ENCODE peak calls at places on chromosomes 5 and 9, in seven cellular contexts. V, D, Z, R, B, Q and M are unnamed samples.

GRCh38 chr9:93574900-93575705 is 1.3 kb upstream of the PHF2 start:
- DNase-seq in V (no peak), D (peak), Z (no peak), R (no peak), B (no peak), Q (no peak), M (no peak)

GRCh38 chr5:138536665-138537315 is 6.2 kb downstream of the ETF1 start:
- DNase-seq in V (no peak), D (peak), Z (peak), R (peak), B (no peak), Q (peak), M (no peak)

GRCh38 chr9:98727428-98727827 is 18.7 kb upstream of the GABBR2 start:
- DNase-seq in V (no peak), D (no peak), Z (no peak), R (no peak), B (no peak), Q (no peak), M (no peak)

GRCh38 chr9:89254773-89255125 is 56.2 kb upstream of the CKS2 start:
- DNase-seq in V (no peak), D (no peak), Z (no peak), R (peak), B (no peak), Q (no peak), M (no peak)

GRCh38 chr5:117065161-117065560 is 490.5 kb upstream of the SEMA6A start:
- DNase-seq in V (no peak), D (no peak), Z (no peak), R (no peak), B (no peak), Q (no peak), M (no peak)

GRCh38 chr5:77560677-77561263 is 68.7 kb upstream of the WDR41 start:
- DNase-seq in V (no peak), D (peak), Z (peak), R (peak), B (peak), Q (no peak), M (no peak)

GRCh38 chr5:157343842-157344790 is 78.2 kb downstream of the CYFIP2 start:
- DNase-seq in V (no peak), D (no peak), Z (no peak), R (no peak), B (no peak), Q (no peak), M (no peak)

GRCh38 chr5:180155331-180155881 is 53.6 kb downstream of the RASGEF1C start:
- DNase-seq in V (no peak), D (no peak), Z (no peak), R (no peak), B (no peak), Q (peak), M (no peak)

GRCh38 chr9:125475385-125475784 is 213.8 kb downstream of the GAPVD1 start:
- DNase-seq in V (no peak), D (no peak), Z (no peak), R (no peak), B (no peak), Q (no peak), M (no peak)

GRCh38 chr5:124139995-124140394 is 606.4 kb downstream of the ZNF608 start:
- DNase-seq in V (no peak), D (no peak), Z (no peak), R (no peak), B (no peak), Q (no peak), M (no peak)

GRCh38 chr9:78919701-78920100 is 622.8 kb downstream of the PSAT1 start:
- DNase-seq in V (no peak), D (no peak), Z (no peak), R (no peak), B (no peak), Q (no peak), M (no peak)

GRCh38 chr9:2026181-2026580 is 11.0 kb downstream of the SMARCA2 start:
- DNase-seq in V (no peak), D (no peak), Z (no peak), R (no peak), B (no peak), Q (no peak), M (no peak)

GRCh38 chr9:3526903-3527652 is 1.3 kb upstream of the RFX3 start:
- DNase-seq in V (no peak), D (peak), Z (peak), R (peak), B (no peak), Q (peak), M (no peak)

GRCh38 chr5:151068571-151069197 is 12.2 kb downstream of the TNIP1 start:
- DNase-seq in V (no peak), D (no peak), Z (no peak), R (no peak), B (no peak), Q (no peak), M (no peak)

GRCh38 chr5:179124853-179125788 is 64.9 kb downstream of the ZNF354C start:
- DNase-seq in V (no peak), D (no peak), Z (no peak), R (no peak), B (no peak), Q (no peak), M (no peak)

GRCh38 chr5:21219255-21219654 is 1231.3 kb upstream of the CDH18 start:
- DNase-seq in V (no peak), D (no peak), Z (no peak), R (no peak), B (no peak), Q (no peak), M (no peak)

GRCh38 chr5:111730659-111731382 is 26.2 kb downstream of the NREP start:
- DNase-seq in V (no peak), D (no peak), Z (peak), R (no peak), B (no peak), Q (no peak), M (no peak)

GRCh38 chr5:169808118-169808581 is 171.1 kb downstream of the DOCK2 start:
- DNase-seq in V (no peak), D (no peak), Z (no peak), R (no peak), B (no peak), Q (peak), M (no peak)

GRCh38 chr5:174311531-174312269 is 266.2 kb downstream of the NSG2 start:
- DNase-seq in V (peak), D (peak), Z (peak), R (peak), B (no peak), Q (peak), M (peak)

GRCh38 chr9:38380872-38381534 is 11.5 kb upstream of the ALDH1B1 start:
- DNase-seq in V (no peak), D (no peak), Z (peak), R (peak), B (no peak), Q (peak), M (no peak)

GRCh38 chr5:134136221-134136631 is 21.7 kb downstream of the TCF7 start:
- DNase-seq in V (no peak), D (no peak), Z (no peak), R (no peak), B (no peak), Q (no peak), M (no peak)

GRCh38 chr5:124581866-124582650 is 164.4 kb downstream of the ZNF608 start:
- DNase-seq in V (no peak), D (no peak), Z (no peak), R (no peak), B (no peak), Q (no peak), M (no peak)

GRCh38 chr9:90801507-90802289 is at the start of gene SYK:
- DNase-seq in V (no peak), D (peak), Z (no peak), R (peak), B (no peak), Q (peak), M (peak)

GRCh38 chr5:128487041-128487440 is 51.0 kb downstream of the FBN2 start:
- DNase-seq in V (no peak), D (no peak), Z (no peak), R (no peak), B (no peak), Q (no peak), M (no peak)

GRCh38 chr9:136577941-136578619 is 32.2 kb upstream of the NOTCH1 start:
- DNase-seq in V (no peak), D (no peak), Z (no peak), R (no peak), B (no peak), Q (no peak), M (no peak)

GRCh38 chr9:137615387-137615871 is 3.4 kb upstream of the EHMT1 start:
- DNase-seq in V (no peak), D (no peak), Z (no peak), R (no peak), B (no peak), Q (no peak), M (no peak)

GRCh38 chr5:137498301-137498735 is 808 bp downstream of the SPOCK1 start:
- DNase-seq in V (peak), D (peak), Z (no peak), R (no peak), B (no peak), Q (peak), M (no peak)

GRCh38 chr5:91383956-91384300 is 811 bp upstream of the ARRDC3 start:
- DNase-seq in V (no peak), D (no peak), Z (peak), R (peak), B (peak), Q (no peak), M (no peak)

GRCh38 chr9:135463140-135463539 is 16.4 kb upstream of the PPP1R26 start:
- DNase-seq in V (no peak), D (no peak), Z (no peak), R (peak), B (no peak), Q (no peak), M (no peak)

GRCh38 chr9:91273853-91274552 is 87.7 kb downstream of the AUH start:
- DNase-seq in V (no peak), D (no peak), Z (peak), R (peak), B (no peak), Q (no peak), M (no peak)

GRCh38 chr5:10485142-10485795 is 43.6 kb downstream of the ROPN1L start:
- DNase-seq in V (no peak), D (peak), Z (no peak), R (peak), B (no peak), Q (no peak), M (no peak)

GRCh38 chr9:33637881-33638280 is 113.8 kb downstream of the ANKRD18B start:
- DNase-seq in V (no peak), D (no peak), Z (no peak), R (no peak), B (no peak), Q (no peak), M (no peak)

GRCh38 chr5:157602505-157602904 is 26.9 kb upstream of the ADAM19 start:
- DNase-seq in V (no peak), D (no peak), Z (no peak), R (no peak), B (no peak), Q (no peak), M (no peak)

GRCh38 chr5:170070556-170071412 is 34.9 kb upstream of the FOXI1 start:
- DNase-seq in V (no peak), D (peak), Z (no peak), R (peak), B (no peak), Q (peak), M (no peak)

GRCh38 chr5:147901555-147901954 is 4.8 kb downstream of the C5orf46 start:
- DNase-seq in V (no peak), D (no peak), Z (no peak), R (no peak), B (no peak), Q (no peak), M (no peak)

GRCh38 chr5:82274343-82275266 is 3.5 kb downstream of the RPS23 start:
- DNase-seq in V (no peak), D (peak), Z (no peak), R (peak), B (no peak), Q (peak), M (no peak)

GRCh38 chr9:105355810-105356209 is 92.0 kb upstream of the FSD1L start:
- DNase-seq in V (no peak), D (no peak), Z (no peak), R (peak), B (peak), Q (no peak), M (no peak)

GRCh38 chr5:77906806-77907205 is 130.7 kb upstream of the TBCA start:
- DNase-seq in V (no peak), D (no peak), Z (no peak), R (peak), B (no peak), Q (no peak), M (no peak)

GRCh38 chr5:41835625-41836024 is 34.6 kb downstream of the OXCT1 start:
- DNase-seq in V (no peak), D (peak), Z (no peak), R (no peak), B (no peak), Q (no peak), M (no peak)

GRCh38 chr5:154606675-154607321 is 128.8 kb upstream of the HAND1 start:
- DNase-seq in V (no peak), D (no peak), Z (no peak), R (no peak), B (no peak), Q (no peak), M (no peak)

GRCh38 chr5:154606246-154606645 is 128.2 kb upstream of the HAND1 start:
- DNase-seq in V (no peak), D (no peak), Z (no peak), R (no peak), B (no peak), Q (no peak), M (no peak)

GRCh38 chr5:154603485-154603884 is 125.5 kb upstream of the HAND1 start:
- DNase-seq in V (no peak), D (no peak), Z (no peak), R (no peak), B (no peak), Q (no peak), M (no peak)

GRCh38 chr5:154603011-154603410 is 125.0 kb upstream of the HAND1 start:
- DNase-seq in V (no peak), D (no peak), Z (no peak), R (no peak), B (no peak), Q (no peak), M (no peak)

GRCh38 chr5:154603978-154604679 is 126.1 kb upstream of the HAND1 start:
- DNase-seq in V (no peak), D (peak), Z (no peak), R (no peak), B (no peak), Q (peak), M (no peak)
- TF ChIP-seq POLR2AphosphoS5 in V (no peak), D (peak), Z (no peak), R (no peak), B (no peak), Q (no peak), M (no peak)

GRCh38 chr5:79503794-79504495 is 10.0 kb downstream of the HOMER1 start:
- DNase-seq in V (no peak), D (no peak), Z (no peak), R (no peak), B (no peak), Q (no peak), M (no peak)

GRCh38 chr5:79495311-79495710 is 18.6 kb downstream of the HOMER1 start:
- DNase-seq in V (no peak), D (no peak), Z (peak), R (no peak), B (no peak), Q (no peak), M (no peak)

GRCh38 chr5:79505138-79505537 is 8.8 kb downstream of the HOMER1 start:
- DNase-seq in V (no peak), D (no peak), Z (no peak), R (peak), B (no peak), Q (no peak), M (no peak)

GRCh38 chr5:79493596-79494343 is 20.2 kb downstream of the HOMER1 start:
- DNase-seq in V (no peak), D (no peak), Z (no peak), R (no peak), B (no peak), Q (no peak), M (no peak)

DNA sequence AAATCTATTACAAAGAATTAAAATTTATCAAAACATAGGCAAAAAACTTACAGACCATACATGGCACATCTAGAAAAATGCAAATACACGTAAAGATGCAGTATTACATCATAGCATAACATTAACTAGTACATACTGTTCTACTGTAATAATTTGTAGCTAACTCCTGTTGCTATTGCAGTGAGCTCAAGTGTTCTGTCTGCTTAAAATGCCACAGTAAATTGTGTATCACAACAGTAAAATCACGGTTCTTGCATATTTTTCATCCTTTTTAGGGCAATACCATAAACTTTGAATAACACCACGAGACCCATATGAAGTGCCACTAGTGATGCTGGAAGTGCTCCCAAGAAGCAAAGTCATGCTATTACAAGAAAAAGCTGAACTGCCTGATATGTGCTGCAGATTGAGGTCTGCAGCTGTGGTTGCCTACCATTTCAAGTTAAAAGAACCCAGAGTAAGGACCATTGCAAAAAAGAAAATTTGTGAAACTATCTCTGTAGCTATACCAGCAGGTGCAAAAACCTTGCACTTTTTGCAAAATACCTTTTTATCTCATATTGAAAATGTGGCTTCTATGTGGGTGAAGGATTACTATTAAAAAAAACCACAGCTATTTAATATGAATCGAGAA is 14.2 kb downstream of the HOMER1 start:
- DNase-seq in V (no peak), D (no peak), Z (no peak), R (no peak), B (no peak), Q (no peak), M (no peak)
- TF ChIP-seq TAF1 in V (no peak), D (no peak), Z (no peak), R (no peak), B (no peak), Q (no peak), M (no peak)

GRCh38 chr5:52894451-52894850 is 94.7 kb upstream of the ITGA2 start:
- DNase-seq in V (no peak), D (no peak), Z (no peak), R (no peak), B (no peak), Q (no peak), M (no peak)

GRCh38 chr5:52895070-52895469 is 94.1 kb upstream of the ITGA2 start:
- DNase-seq in V (no peak), D (peak), Z (no peak), R (no peak), B (no peak), Q (no peak), M (no peak)

GRCh38 chr5:52892242-52892878 is 96.8 kb upstream of the ITGA2 start:
- DNase-seq in V (no peak), D (no peak), Z (peak), R (no peak), B (no peak), Q (no peak), M (no peak)

GRCh38 chr5:52893863-52894262 is 95.3 kb upstream of the ITGA2 start:
- DNase-seq in V (no peak), D (no peak), Z (no peak), R (no peak), B (no peak), Q (no peak), M (no peak)

GRCh38 chr5:52893105-52893504 is 96.0 kb upstream of the ITGA2 start:
- DNase-seq in V (no peak), D (no peak), Z (no peak), R (no peak), B (no peak), Q (no peak), M (no peak)
- TF ChIP-seq POLR2AphosphoS5 in V (no peak), D (no peak), Z (no peak), R (no peak), B (no peak), Q (no peak), M (no peak)

GRCh38 chr9:70514273-70514672 is 99.8 kb upstream of the KLF9 start:
- DNase-seq in V (no peak), D (no peak), Z (no peak), R (no peak), B (no peak), Q (no peak), M (no peak)

GRCh38 chr9:70517926-70518325 is 103.5 kb upstream of the KLF9 start:
- DNase-seq in V (no peak), D (no peak), Z (no peak), R (no peak), B (no peak), Q (no peak), M (no peak)

GRCh38 chr9:70525553-70525952 is 111.1 kb upstream of the KLF9 start:
- DNase-seq in V (no peak), D (no peak), Z (no peak), R (no peak), B (no peak), Q (no peak), M (no peak)

DNA sequence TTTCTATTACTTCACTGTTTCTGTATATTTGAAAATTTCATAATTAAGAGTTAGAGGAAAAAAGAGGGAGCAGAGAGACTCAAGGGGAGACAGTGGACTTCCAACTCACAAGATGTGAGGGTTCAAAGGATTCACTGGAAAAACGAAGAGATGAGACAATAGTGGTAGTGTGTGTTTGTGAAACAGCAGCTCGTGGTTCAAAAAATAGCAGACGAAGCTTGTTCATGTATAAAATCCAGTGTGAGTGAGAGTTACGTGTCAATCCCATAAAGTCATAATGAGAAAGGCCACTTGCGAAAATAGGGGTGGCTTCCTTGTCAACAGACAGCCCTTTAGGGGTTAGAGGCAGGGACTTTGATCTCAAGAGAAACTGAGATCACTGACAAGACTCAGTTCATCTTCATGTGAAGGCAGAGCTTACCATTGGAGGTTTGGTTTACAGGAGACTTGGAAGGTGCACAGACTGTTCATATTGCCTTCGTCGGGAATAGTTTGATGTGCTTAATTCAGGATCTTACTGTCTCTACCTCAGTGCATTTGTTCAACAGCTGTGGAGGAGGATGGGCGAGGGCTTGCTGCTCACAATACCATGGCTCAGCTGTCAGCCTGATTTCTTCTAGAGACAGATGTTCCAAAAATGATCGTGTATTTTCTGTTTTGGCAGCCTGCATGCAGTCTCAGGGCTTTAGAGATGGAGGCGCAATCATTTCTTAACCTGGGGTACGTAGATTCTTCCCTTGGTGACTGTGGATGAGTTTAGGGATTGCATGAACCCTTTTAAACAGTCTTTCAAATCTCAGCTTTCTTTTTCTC is 105.7 kb upstream of the KLF9 start:
- DNase-seq in V (no peak), D (no peak), Z (no peak), R (no peak), B (peak), Q (no peak), M (no peak)
- TF ChIP-seq TAF1 in V (no peak), D (no peak), Z (no peak), R (no peak), B (no peak), Q (no peak), M (no peak)

DNA sequence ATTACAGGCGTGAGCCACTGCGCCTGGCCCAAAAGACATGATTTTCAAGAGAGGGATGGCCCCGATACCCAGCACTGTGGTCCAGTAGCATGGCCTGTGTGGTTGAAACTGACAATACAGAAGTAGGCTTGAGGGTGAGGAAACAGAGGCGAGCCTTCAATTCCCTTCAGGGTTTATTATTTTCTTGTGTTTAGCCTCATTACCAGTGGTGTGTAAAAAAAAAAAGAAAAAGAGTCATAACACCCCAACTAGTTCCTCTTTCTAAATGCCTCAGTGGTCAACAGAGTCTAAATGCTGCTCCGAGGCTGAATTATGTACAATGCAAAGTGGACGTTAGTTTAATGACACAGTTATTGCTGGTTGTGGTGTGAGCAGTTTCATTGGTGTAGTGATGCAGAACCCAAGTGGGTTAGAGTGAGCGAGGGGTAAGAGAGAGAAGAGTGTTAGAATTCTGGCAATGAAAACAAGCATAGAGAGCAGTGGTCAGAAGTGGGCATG is 58.8 kb downstream of the SNX30 start:
- DNase-seq in V (peak), D (no peak), Z (no peak), R (no peak), B (peak), Q (no peak), M (peak)
- TF ChIP-seq POLR2AphosphoS5 in V (no peak), D (no peak), Z (no peak), R (no peak), B (no peak), Q (no peak), M (no peak)